ENCODE peak calls at places on chromosomes 6 and 20, in six cellular contexts. One of them, this sample, is unnamed.

GRCh38 chr6:20197251-20197650 is 15.0 kb downstream of the MBOAT1 start:
- DNase-seq in brain microvascular endothelial cell: no peak
- DNase-seq in endodermal cell: peak; percentile 63
- DNase-seq in GM10248: no peak
- DNase-seq in foreskin fibroblast: no peak
- DNase-seq in GM20000: no peak
- DNase-seq in this sample: no peak

GRCh38 chr6:90905351-90905750 is 318.5 kb upstream of the MAP3K7 start:
- DNase-seq in brain microvascular endothelial cell: no peak
- DNase-seq in GM20000: no peak
- DNase-seq in endodermal cell: no peak
- DNase-seq in GM10248: no peak
- DNase-seq in foreskin fibroblast: no peak
- DNase-seq in this sample: no peak

GRCh38 chr20:24763386-24764026 is 185.6 kb upstream of the CST7 start:
- DNase-seq in GM20000: no peak
- DNase-seq in foreskin fibroblast: no peak
- DNase-seq in endodermal cell: peak; percentile 20
- DNase-seq in GM10248: no peak
- DNase-seq in brain microvascular endothelial cell: no peak
- DNase-seq in this sample: no peak

GRCh38 chr20:58722877-58723627 is 30.5 kb downstream of the NPEPL1 start:
- DNase-seq in endodermal cell: no peak
- DNase-seq in brain microvascular endothelial cell: no peak
- DNase-seq in foreskin fibroblast: no peak
- DNase-seq in GM20000: no peak
- DNase-seq in GM10248: no peak
- DNase-seq in this sample: no peak

GRCh38 chr6:93337772-93338394 is 81.5 kb downstream of the EPHA7 start:
- DNase-seq in endodermal cell: no peak
- DNase-seq in foreskin fibroblast: no peak
- DNase-seq in brain microvascular endothelial cell: no peak
- DNase-seq in GM20000: no peak
- DNase-seq in GM10248: no peak
- DNase-seq in this sample: no peak

GRCh38 chr6:14910692-14911547 is 334.9 kb upstream of the JARID2 start:
- DNase-seq in endodermal cell: no peak
- DNase-seq in GM10248: peak; percentile 64
- DNase-seq in foreskin fibroblast: peak; percentile 12
- DNase-seq in brain microvascular endothelial cell: no peak
- DNase-seq in GM20000: peak; percentile 69
- DNase-seq in this sample: peak; percentile 62

GRCh38 chr6:132456700-132457143 is 55.4 kb upstream of the MOXD1 start:
- DNase-seq in brain microvascular endothelial cell: no peak
- DNase-seq in GM10248: peak; percentile 65
- DNase-seq in endodermal cell: peak; percentile 54
- DNase-seq in foreskin fibroblast: peak; percentile 37
- DNase-seq in GM20000: peak; percentile 72
- DNase-seq in this sample: peak; percentile 56

GRCh38 chr20:36878913-36879312 is 3.0 kb downstream of the TLDC2 start:
- DNase-seq in GM10248: no peak
- DNase-seq in foreskin fibroblast: no peak
- DNase-seq in GM20000: no peak
- DNase-seq in brain microvascular endothelial cell: no peak
- DNase-seq in endodermal cell: no peak
- DNase-seq in this sample: no peak

DNA sequence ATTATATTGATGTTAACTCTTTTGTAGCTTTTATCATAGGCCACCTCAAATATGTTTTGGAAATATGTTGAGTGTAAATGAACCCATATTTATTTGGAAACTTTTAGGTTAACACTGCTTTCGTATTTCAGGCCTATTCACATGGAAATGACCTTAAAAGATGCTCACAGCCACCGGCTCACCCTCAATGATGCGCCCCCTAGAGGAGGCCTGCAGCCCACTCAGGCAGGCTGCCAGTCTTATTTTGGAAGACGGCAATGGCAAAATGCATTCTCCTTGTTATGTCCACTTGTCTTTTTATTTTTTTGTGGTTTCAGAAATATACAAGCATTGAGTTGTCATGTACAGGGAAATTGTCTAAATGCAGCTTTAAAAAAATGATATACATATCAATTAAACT is 869.7 kb downstream of the PHF3 start:
- DNase-seq in GM20000: peak; percentile 6
- DNase-seq in GM10248: peak; percentile 28
- DNase-seq in endodermal cell: peak; percentile 88
- DNase-seq in foreskin fibroblast: no peak
- DNase-seq in brain microvascular endothelial cell: no peak
- DNase-seq in this sample: peak; percentile 27
- TF ChIP-seq CTCF in GM20000: peak; percentile 43
- TF ChIP-seq CTCF in GM10248: peak; percentile 34
- TF ChIP-seq CTCF in endodermal cell: peak; percentile 98
- TF ChIP-seq CTCF in foreskin fibroblast: peak; percentile 10
- TF ChIP-seq CTCF in brain microvascular endothelial cell: peak; percentile 68
- TF ChIP-seq CTCF in this sample: peak; percentile 71

GRCh38 chr6:3061501-3061941 is 6.8 kb upstream of the RIPK1 start:
- DNase-seq in GM20000: no peak
- DNase-seq in endodermal cell: no peak
- DNase-seq in GM10248: no peak
- DNase-seq in foreskin fibroblast: peak; percentile 33
- DNase-seq in brain microvascular endothelial cell: peak; percentile 89
- DNase-seq in this sample: no peak
- TF ChIP-seq CTCF in GM20000: no peak
- TF ChIP-seq CTCF in endodermal cell: no peak
- TF ChIP-seq CTCF in GM10248: no peak
- TF ChIP-seq CTCF in foreskin fibroblast: no peak
- TF ChIP-seq CTCF in brain microvascular endothelial cell: peak; percentile 33
- TF ChIP-seq CTCF in this sample: no peak

GRCh38 chr6:158205220-158205944 is 37.2 kb downstream of the GTF2H5 start:
- DNase-seq in GM10248: no peak
- DNase-seq in brain microvascular endothelial cell: no peak
- DNase-seq in GM20000: no peak
- DNase-seq in endodermal cell: peak; percentile 79
- DNase-seq in foreskin fibroblast: no peak
- DNase-seq in this sample: no peak
- TF ChIP-seq CTCF in GM10248: peak; percentile 12
- TF ChIP-seq CTCF in brain microvascular endothelial cell: peak; percentile 64
- TF ChIP-seq CTCF in GM20000: no peak
- TF ChIP-seq CTCF in endodermal cell: peak; percentile 94
- TF ChIP-seq CTCF in foreskin fibroblast: peak; percentile 31
- TF ChIP-seq CTCF in this sample: peak; percentile 46

GRCh38 chr6:31546339-31546961 is at the start of gene ATP6V1G2:
- DNase-seq in GM10248: peak; percentile 68
- DNase-seq in foreskin fibroblast: peak; percentile 93
- DNase-seq in endodermal cell: peak; percentile 100
- DNase-seq in GM20000: peak; percentile 72
- DNase-seq in brain microvascular endothelial cell: peak; percentile 94
- DNase-seq in this sample: peak; percentile 71
- TF ChIP-seq CTCF in GM10248: peak; percentile 96
- TF ChIP-seq CTCF in foreskin fibroblast: peak; percentile 99
- TF ChIP-seq CTCF in endodermal cell: peak; percentile 97
- TF ChIP-seq CTCF in GM20000: peak; percentile 98
- TF ChIP-seq CTCF in brain microvascular endothelial cell: peak; percentile 100
- TF ChIP-seq CTCF in this sample: peak; percentile 98

DNA sequence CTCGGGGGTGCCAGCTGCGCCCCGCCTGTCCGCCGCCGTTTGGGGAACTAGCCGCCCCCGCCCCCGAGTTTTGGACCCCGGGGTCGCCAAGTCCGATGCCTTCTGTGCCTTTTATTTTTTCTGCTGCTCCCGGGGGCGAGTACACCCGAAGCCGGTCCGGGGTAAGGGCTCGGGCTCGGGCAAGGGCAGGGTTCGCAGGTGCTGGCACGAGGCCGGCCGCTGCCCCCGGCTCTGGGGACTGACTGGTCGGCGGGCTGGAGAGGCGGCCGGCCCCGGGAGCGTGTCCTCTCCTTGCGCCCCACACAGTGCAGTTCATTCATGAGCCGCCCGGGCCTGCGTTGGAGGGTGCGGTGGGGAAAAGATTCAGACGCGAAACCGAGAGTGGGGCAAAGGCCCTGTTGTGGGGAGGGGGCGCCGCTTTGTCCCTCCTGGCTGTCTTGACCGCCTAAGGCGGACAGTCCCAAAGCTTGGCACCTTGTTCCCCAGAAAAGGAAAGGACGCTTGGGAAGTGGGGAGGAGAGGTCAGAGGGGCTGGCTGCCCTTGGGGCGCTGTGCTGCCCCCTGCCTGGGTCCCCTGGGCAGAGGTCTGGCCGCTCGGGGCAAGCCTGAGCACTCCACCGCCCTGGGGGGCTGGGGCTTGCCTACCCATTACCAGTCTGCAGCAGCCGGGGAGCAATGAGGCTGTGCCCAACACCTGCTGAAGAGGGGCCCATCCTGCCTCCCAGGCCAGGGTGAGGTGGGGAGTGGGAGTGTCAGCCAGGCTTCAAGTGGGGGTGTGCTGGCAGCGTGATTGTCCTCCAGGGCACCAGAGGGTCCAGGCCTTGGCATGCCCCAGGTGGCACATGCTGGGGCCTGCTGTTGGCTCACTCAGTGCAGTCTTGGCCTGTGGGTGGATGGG is 915 bp downstream of the TMEM63B start:
- DNase-seq in GM10248: peak; percentile 61
- DNase-seq in GM20000: peak; percentile 66
- DNase-seq in foreskin fibroblast: no peak
- DNase-seq in endodermal cell: peak; percentile 80
- DNase-seq in brain microvascular endothelial cell: peak; percentile 30
- DNase-seq in this sample: peak; percentile 66
- TF ChIP-seq CTCF in GM10248: no peak
- TF ChIP-seq CTCF in GM20000: no peak
- TF ChIP-seq CTCF in foreskin fibroblast: peak; percentile 4
- TF ChIP-seq CTCF in endodermal cell: peak; percentile 41
- TF ChIP-seq CTCF in brain microvascular endothelial cell: peak; percentile 23
- TF ChIP-seq CTCF in this sample: peak; percentile 4

GRCh38 chr6:39303425-39304153 is 10.6 kb downstream of the KCNK17 start:
- DNase-seq in GM20000: no peak
- DNase-seq in brain microvascular endothelial cell: no peak
- DNase-seq in endodermal cell: no peak
- DNase-seq in foreskin fibroblast: no peak
- DNase-seq in GM10248: no peak
- DNase-seq in this sample: no peak
- TF ChIP-seq CTCF in GM20000: no peak
- TF ChIP-seq CTCF in brain microvascular endothelial cell: no peak
- TF ChIP-seq CTCF in endodermal cell: no peak
- TF ChIP-seq CTCF in foreskin fibroblast: no peak
- TF ChIP-seq CTCF in GM10248: no peak
- TF ChIP-seq CTCF in this sample: no peak

This sample was measured in GM13977.